ENCODE peak calls at places on chromosomes 5 and 9, in four cellular contexts. S is K562, H is SK-N-SH, X is GM12878. G is an unnamed sample.
A peak's percentile ranks its signal among the peaks of the same experiment; 100 is the strongest.

GRCh38 chr9:35553670-35554543 is 51.2 kb upstream of the TESK1 start:
- DNase-seq in S (peak; percentile 67), H (peak; percentile 84), X (peak; percentile 8), G (peak; percentile 73)

GRCh38 chr9:86126998-86127972 is 27.9 kb upstream of the GOLM1 start:
- DNase-seq in S (peak; percentile 65), H (peak; percentile 22), X (no peak), G (peak; percentile 74)

GRCh38 chr9:82882133-82882532 is 180.8 kb downstream of the RASEF start:
- DNase-seq in S (no peak), H (no peak), X (no peak), G (peak; percentile 13)

GRCh38 chr9:85349046-85349445 is 392.7 kb downstream of the AGTPBP1 start:
- DNase-seq in S (no peak), H (no peak), X (no peak), G (no peak)

GRCh38 chr9:115694014-115694413 is 459.6 kb upstream of the PAPPA start:
- DNase-seq in S (no peak), H (no peak), X (no peak), G (peak; percentile 93)

GRCh38 chr9:16119861-16120641 is 567.2 kb downstream of the CCDC171 start:
- DNase-seq in S (no peak), H (no peak), X (no peak), G (peak; percentile 64)

GRCh38 chr9:133861103-133861502 is 123.0 kb upstream of the SARDH start:
- DNase-seq in S (no peak), H (no peak), X (no peak), G (no peak)

GRCh38 chr5:171427318-171428167 is 8.1 kb downstream of the FGF18 start:
- DNase-seq in S (no peak), H (no peak), X (no peak), G (no peak)

GRCh38 chr9:75604661-75605060 is 285.8 kb upstream of the PCSK5 start:
- DNase-seq in S (no peak), H (no peak), X (no peak), G (no peak)

GRCh38 chr9:132753593-132753880 is 83.3 kb downstream of the GTF3C4 start:
- DNase-seq in S (no peak), H (no peak), X (no peak), G (no peak)

GRCh38 chr5:126868961-126869451 is 92.1 kb downstream of the LMNB1 start:
- DNase-seq in S (no peak), H (peak; percentile 75), X (no peak), G (peak; percentile 45)
- TF ChIP-seq MXI1 in S (no peak), H (no peak), X (no peak), G (no peak)

DNA sequence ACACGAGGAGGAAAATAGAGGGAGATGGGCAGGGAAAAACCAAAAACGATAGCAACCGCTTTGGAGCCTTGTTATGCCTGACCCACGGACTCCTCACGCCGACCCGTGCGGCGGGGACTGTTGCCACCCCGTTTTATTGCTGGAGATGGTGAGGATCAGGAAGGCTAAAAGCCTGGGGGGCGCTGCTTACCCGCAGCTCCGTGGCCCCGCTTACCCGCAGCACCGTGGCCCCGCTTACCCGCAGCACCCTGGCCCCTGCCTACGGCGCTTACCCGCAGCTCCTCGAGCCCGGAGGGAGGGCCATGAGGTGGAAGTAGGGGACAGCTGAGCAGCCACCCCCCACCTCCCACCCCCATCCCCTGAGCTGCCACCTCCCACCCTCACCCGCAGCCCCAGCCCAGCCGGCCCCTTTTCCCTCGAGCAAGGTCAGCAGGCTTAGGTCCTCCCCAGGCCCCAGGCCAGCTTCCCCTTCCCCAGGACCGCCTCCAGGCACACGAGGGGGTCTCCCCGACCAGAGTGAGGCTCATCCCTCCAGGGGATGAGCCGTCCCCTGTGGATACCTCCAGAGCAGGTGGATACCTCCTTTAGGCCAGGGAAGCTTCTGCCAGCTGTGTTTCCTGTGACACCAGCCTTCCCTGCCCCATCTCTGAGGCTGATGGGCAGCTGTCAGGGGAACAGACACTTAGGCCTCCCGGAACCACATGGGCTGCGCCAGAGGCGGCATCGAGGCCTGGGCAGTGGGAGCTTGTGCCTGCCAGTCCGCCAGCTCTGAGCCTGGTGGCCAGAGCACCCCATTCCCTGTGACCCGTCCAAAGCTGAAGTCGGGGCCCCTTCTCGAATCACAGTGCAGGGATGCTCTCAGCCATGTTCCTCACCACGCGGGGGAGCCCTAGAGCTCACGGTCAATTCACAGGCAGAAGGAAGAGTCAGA is 92.3 kb downstream of the LMX1B start:
- DNase-seq in S (peak; percentile 72), H (peak; percentile 36), X (no peak), G (peak; percentile 11)
- TF ChIP-seq RCOR1 in S (no peak), H (no peak), X (no peak), G (no peak)

DNA sequence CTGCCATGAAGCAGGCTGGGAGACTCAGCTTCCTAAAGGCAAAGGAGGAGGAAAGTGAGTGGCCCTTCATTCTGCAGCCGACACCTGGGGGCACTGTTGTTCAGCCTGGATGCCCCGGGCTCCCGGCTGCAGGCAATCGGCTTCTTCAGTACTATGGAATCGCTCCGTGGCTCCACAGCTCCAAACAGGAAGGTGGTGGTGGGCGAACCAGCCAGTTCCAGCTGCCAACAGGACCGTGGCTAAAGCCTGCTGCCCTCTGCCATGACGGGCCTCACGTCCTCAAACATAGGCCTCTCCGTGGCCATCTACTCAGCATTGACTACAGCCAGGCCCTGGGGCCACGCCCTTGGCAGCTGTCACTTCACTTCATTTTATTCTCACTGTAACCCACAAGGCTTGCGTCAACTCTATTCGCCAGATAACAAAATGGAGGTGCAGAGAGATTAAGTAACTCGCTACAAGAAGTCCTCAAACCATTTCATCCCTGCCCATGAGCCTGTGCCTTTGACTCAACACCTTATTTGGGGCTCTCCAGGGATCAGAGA is 38.1 kb downstream of the PAX5 start:
- DNase-seq in S (peak; percentile 54), H (peak; percentile 44), X (no peak), G (peak; percentile 53)
- TF ChIP-seq MXI1 in S (no peak), H (no peak), X (peak; percentile 39), G (no peak)

DNA sequence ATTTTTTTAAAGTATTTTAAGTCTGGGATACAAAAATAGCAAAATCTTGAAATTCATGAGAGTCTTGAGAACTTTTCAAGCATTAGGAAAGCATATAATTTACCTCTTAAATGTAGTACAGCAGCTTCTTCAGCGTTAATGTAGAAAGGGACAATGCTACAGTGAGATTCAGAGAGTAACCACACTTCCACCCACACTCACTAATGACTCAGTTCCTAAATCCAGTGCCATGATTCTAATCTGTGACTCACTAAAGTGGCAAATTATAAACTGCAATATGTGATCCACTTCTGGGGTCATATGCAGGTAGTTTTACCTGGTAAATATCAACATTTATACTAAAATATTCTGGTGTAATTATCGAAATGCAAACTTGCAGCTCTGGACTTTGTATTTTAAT is 434.5 kb upstream of the TUSC1 start:
- DNase-seq in S (no peak), H (no peak), X (no peak), G (peak; percentile 4)
- TF ChIP-seq RCOR1 in S (no peak), H (no peak), X (no peak), G (no peak)

DNA sequence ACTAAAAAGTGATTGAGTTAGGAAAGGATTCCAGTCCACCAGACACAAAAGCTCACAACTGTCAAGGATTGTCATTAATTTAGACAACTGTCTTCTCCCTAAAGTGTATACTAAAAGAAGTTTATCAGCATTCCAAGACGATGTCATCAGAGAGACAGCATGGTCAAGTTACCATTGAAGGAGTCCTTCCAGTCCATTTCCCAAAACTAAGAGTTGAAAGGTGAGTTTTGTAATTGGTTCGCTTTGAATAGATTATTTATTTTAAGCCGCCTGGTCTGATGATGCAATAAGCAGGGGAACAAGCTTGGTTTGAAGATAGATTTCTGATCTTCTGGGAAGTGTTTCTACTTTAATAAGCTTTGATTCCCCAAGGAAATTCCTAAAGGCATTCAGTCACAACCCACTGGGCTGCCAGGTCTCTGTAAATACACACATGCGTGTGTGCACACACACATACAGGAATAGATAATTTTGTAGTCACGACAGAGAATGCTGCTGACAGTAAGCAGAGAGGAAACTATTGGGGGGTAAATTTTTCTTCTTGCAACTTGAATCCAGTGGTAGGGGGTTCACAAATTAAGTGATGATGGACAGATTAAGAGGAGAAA is 234.8 kb downstream of the PIK3R1 start:
- DNase-seq in S (no peak), H (no peak), X (no peak), G (peak; percentile 77)
- TF ChIP-seq MXI1 in S (no peak), H (no peak), X (no peak), G (no peak)

DNA sequence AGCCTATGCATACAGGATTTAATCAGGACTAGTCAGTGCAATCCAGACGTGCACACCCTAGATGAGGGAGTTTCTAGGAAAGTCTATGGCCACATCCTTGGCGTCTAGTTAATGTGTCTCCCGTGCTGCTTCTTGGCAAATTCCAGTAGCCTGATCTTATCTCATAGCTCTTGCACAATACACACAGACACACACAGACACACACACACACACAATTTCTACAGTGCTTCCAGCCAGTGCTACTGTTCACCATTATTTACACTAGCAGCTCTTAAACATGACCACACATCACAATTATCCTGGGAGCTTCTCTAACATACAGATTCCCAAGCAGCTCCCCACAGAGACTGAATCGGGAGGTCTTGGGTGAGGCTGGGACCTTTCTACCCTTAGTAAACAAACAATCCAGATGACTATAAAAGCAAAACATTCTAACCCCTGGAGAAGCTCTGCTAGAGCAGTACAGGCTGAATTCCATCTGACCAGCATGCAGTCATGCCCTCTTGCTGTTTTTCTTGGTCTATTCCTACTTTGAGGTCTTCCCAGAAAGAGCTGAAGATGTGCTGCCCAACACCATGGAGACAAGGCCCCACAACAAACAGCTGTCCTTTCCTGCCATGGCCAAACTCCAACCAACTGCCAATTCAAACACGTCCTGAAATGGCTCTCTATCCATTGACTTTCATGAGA is 236.6 kb downstream of the DEPDC1B start:
- DNase-seq in S (no peak), H (no peak), X (no peak), G (no peak)
- TF ChIP-seq RCOR1 in S (no peak), H (no peak), X (no peak), G (no peak)

G was measured in IMR-90.